ENCODE peak calls at places on chromosomes 3 and 15, in eight cellular contexts. V is uterus; U is WERI-Rb-1; A is CD8-positive, alpha-beta T cell; L is adrenal gland; T is Peyer's patch; R is IMR-90; S is ovary. P is an unnamed sample.

GRCh38 chr3:55525436-55525835 is 38.3 kb upstream of the WNT5A start:
- DNase-seq in V (no peak), U (no peak), A (no peak), L (no peak), T (no peak), R (no peak), S (no peak), P (no peak)

GRCh38 chr3:58135712-58136543 is 74.8 kb downstream of the DNASE1L3 start:
- DNase-seq in V (no peak), U (no peak), A (no peak), L (peak; percentile 63), T (no peak), R (no peak), S (no peak), P (no peak)

GRCh38 chr15:29128671-29129070 is 141.0 kb downstream of the NSMCE3 start:
- DNase-seq in V (no peak), U (no peak), A (no peak), L (no peak), T (no peak), R (no peak), S (no peak), P (no peak)

GRCh38 chr3:37962906-37963486 is 27.6 kb upstream of the VILL start:
- DNase-seq in V (no peak), U (no peak), A (no peak), L (no peak), T (no peak), R (no peak), S (no peak), P (no peak)

GRCh38 chr3:127037971-127038446 is 55.1 kb downstream of the PLXNA1 start:
- DNase-seq in V (no peak), U (no peak), A (no peak), L (no peak), T (no peak), R (no peak), S (peak; percentile 26), P (no peak)

GRCh38 chr3:13141991-13142412 is 68.8 kb upstream of the IQSEC1 start:
- DNase-seq in V (no peak), U (no peak), A (no peak), L (peak; percentile 40), T (peak; percentile 36), R (peak; percentile 28), S (peak; percentile 48), P (peak; percentile 10)

GRCh38 chr15:31499236-31499952 is 172.8 kb downstream of the KLF13 start:
- DNase-seq in V (no peak), U (no peak), A (peak; percentile 37), L (no peak), T (no peak), R (no peak), S (no peak), P (no peak)

GRCh38 chr3:66836363-66837152 is 161.5 kb upstream of the KBTBD8 start:
- DNase-seq in V (no peak), U (no peak), A (no peak), L (no peak), T (no peak), R (peak; percentile 31), S (no peak), P (no peak)

GRCh38 chr15:43930079-43930478 is 103.3 kb downstream of the WDR76 start:
- DNase-seq in V (no peak), U (peak; percentile 20), A (no peak), L (no peak), T (no peak), R (peak; percentile 31), S (no peak), P (no peak)

GRCh38 chr15:83943849-83944404 is 290.0 kb downstream of the ADAMTSL3 start:
- DNase-seq in V (no peak), U (no peak), A (no peak), L (no peak), T (no peak), R (peak; percentile 67), S (no peak), P (no peak)

GRCh38 chr15:99954361-99955180 is 221.3 kb upstream of the LYSMD4 start:
- DNase-seq in V (peak; percentile 6), U (peak; percentile 70), A (peak; percentile 34), L (peak; percentile 21), T (peak; percentile 43), R (no peak), S (peak; percentile 78), P (no peak)

GRCh38 chr15:39908186-39908585 is 11.9 kb downstream of the GPR176 start:
- DNase-seq in V (no peak), U (no peak), A (no peak), L (no peak), T (no peak), R (peak; percentile 96), S (no peak), P (no peak)

GRCh38 chr3:24846286-24846860 is 351.7 kb upstream of the THRB start:
- DNase-seq in V (no peak), U (peak; percentile 9), A (no peak), L (no peak), T (no peak), R (no peak), S (no peak), P (no peak)

GRCh38 chr3:152557302-152557999 is 277.5 kb upstream of the P2RY1 start:
- DNase-seq in V (no peak), U (no peak), A (no peak), L (no peak), T (no peak), R (no peak), S (no peak), P (no peak)

GRCh38 chr3:42500909-42501308 is 1.5 kb upstream of the VIPR1 start:
- DNase-seq in V (no peak), U (no peak), A (no peak), L (no peak), T (no peak), R (no peak), S (no peak), P (peak; percentile 44)

GRCh38 chr3:25035511-25035910 is 392.6 kb upstream of the RARB start:
- DNase-seq in V (no peak), U (no peak), A (no peak), L (no peak), T (no peak), R (no peak), S (no peak), P (no peak)

GRCh38 chr3:98823791-98824190 is 60.7 kb downstream of the ST3GAL6 start:
- DNase-seq in V (no peak), U (no peak), A (no peak), L (no peak), T (no peak), R (peak; percentile 47), S (no peak), P (no peak)

GRCh38 chr3:124786491-124787241 is 56.4 kb downstream of the UMPS start:
- DNase-seq in V (no peak), U (no peak), A (no peak), L (no peak), T (no peak), R (peak; percentile 60), S (no peak), P (no peak)

GRCh38 chr3:8094415-8094814 is 407.2 kb upstream of the LMCD1 start:
- DNase-seq in V (no peak), U (no peak), A (no peak), L (no peak), T (no peak), R (no peak), S (no peak), P (no peak)

GRCh38 chr15:60408438-60409105 is 10.8 kb upstream of the ANXA2 start:
- DNase-seq in V (no peak), U (no peak), A (no peak), L (no peak), T (no peak), R (peak; percentile 88), S (no peak), P (no peak)

GRCh38 chr3:188979669-188980311 is 192.0 kb upstream of the TPRG1 start:
- DNase-seq in V (peak; percentile 65), U (no peak), A (no peak), L (no peak), T (no peak), R (peak; percentile 25), S (no peak), P (no peak)

GRCh38 chr3:128369881-128370642 is 96.6 kb downstream of the DNAJB8 start:
- DNase-seq in V (no peak), U (no peak), A (no peak), L (no peak), T (no peak), R (no peak), S (no peak), P (no peak)

GRCh38 chr3:141368062-141368924 is at the start of gene ZBTB38:
- DNase-seq in V (peak; percentile 88), U (no peak), A (no peak), L (peak; percentile 96), T (peak; percentile 92), R (peak; percentile 97), S (peak; percentile 91), P (peak; percentile 88)
- H3K4me3 ChIP-seq in V (peak within 1 kb of the TSS; percentile 10), U (no peak within 1 kb of the TSS), A (no peak within 1 kb of the TSS), L (no peak within 1 kb of the TSS), T (peak within 1 kb of the TSS; percentile 5), R (peak within 1 kb of the TSS; percentile 45), S (peak within 1 kb of the TSS; percentile 4), P (peak within 1 kb of the TSS; percentile 44)

GRCh38 chr3:16059081-16059537 is 115.4 kb upstream of the GALNT15 start:
- DNase-seq in V (no peak), U (no peak), A (no peak), L (no peak), T (no peak), R (peak; percentile 39), S (no peak), P (no peak)
- H3K27ac ChIP-seq in V (peak overlapping the region; percentile 89), U (no peak overlapping the region), A (no peak overlapping the region), L (peak overlapping the region; percentile 94), T (peak overlapping the region; percentile 50), R (peak overlapping the region; percentile 100), S (peak overlapping the region; percentile 2), P (peak overlapping the region; percentile 87)

DNA sequence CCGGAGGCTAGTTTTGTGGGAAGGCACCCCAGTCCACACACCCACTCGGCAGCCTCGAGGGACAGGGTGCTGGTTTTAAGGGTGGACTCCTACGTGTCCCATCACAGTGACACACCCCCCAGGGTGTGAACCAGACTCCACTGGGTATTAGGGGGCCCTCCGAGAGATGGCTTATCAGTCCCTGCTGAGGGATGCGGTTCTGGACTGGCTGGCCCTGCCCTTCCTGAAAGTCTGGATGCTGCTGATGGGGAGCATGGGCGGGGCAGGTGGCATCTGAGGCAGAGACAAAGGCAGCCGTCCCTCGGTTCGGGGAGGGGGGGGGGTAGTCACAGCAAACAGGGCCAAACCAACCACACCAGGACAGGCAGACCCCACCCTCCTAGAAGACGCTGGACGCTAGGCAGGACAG is 939 bp upstream of the ULK3 start:
- DNase-seq in V (peak; percentile 22), U (peak; percentile 62), A (no peak), L (no peak), T (no peak), R (no peak), S (peak; percentile 49), P (no peak)
- H3K4me3 ChIP-seq in V (no peak overlapping the region), U (peak overlapping the region; percentile 62), A (peak overlapping the region; percentile 60), L (no peak overlapping the region), T (no peak overlapping the region), R (no peak overlapping the region), S (no peak overlapping the region), P (peak overlapping the region; percentile 99)

DNA sequence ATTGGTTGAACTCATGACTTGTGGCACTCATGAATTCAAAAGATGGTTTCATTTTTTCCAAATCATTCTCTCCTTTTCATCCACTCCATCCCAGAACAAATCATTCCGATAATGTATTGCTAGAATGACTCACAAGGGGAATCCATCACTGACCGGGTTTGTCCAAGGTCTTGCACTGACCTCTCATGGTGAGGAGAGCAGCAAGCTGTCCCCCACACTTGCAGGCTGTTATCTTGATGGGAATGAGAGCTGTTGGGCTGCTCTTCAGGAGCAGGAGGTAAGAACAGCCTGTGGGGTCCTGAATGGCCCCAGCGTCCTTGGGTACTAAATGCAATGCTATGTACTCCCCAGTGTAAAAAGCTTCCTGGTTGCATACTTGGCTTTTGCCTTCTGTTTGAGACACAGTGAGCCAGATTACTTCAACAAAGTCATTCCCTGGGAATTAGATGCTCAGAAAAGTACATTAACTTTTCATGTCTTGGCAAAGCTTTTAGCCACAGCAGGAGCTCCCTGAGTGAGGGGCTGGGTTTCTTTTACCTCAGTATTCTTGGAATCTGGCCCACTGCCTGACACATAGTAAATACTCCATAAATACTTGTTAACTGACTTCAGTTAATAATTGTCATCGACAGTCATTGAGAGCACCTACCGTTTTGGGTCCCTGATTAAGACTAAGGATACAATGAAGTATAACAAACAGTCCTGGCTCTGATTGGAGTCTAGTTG is 24.1 kb downstream of the CCNL1 start:
- DNase-seq in V (peak; percentile 58), U (no peak), A (no peak), L (peak; percentile 85), T (peak; percentile 48), R (peak; percentile 72), S (peak; percentile 50), P (no peak)
- H3K27ac ChIP-seq in V (peak overlapping the region; percentile 51), U (no peak overlapping the region), A (no peak overlapping the region), L (peak overlapping the region; percentile 77), T (peak overlapping the region; percentile 27), R (no peak overlapping the region), S (no peak overlapping the region), P (peak overlapping the region; percentile 87)